ENCODE peak calls at places on chromosomes 12 and 14, in five cellular contexts. One of them, this sample, is unnamed.

GRCh38 chr12:64025174-64025958 is 180.9 kb downstream of the SRGAP1 start:
- DNase-seq in effector memory CD4-positive, alpha-beta T cell: no peak
- DNase-seq in fibroblast of lung: no peak
- DNase-seq in brain microvascular endothelial cell: peak
- DNase-seq in adrenal gland: peak
- DNase-seq in this sample: no peak

GRCh38 chr12:128098725-128099124 is 168.2 kb upstream of the TMEM132C start:
- DNase-seq in adrenal gland: no peak
- DNase-seq in brain microvascular endothelial cell: no peak
- DNase-seq in fibroblast of lung: no peak
- DNase-seq in effector memory CD4-positive, alpha-beta T cell: no peak
- DNase-seq in this sample: no peak

GRCh38 chr14:71478542-71478941 is 453.7 kb upstream of the RGS6 start:
- DNase-seq in fibroblast of lung: peak
- DNase-seq in brain microvascular endothelial cell: peak
- DNase-seq in adrenal gland: no peak
- DNase-seq in effector memory CD4-positive, alpha-beta T cell: no peak
- DNase-seq in this sample: no peak

GRCh38 chr14:73762375-73762822 is 48.2 kb upstream of the PNMA1 start:
- DNase-seq in fibroblast of lung: no peak
- DNase-seq in adrenal gland: no peak
- DNase-seq in effector memory CD4-positive, alpha-beta T cell: no peak
- DNase-seq in brain microvascular endothelial cell: no peak
- DNase-seq in this sample: no peak

GRCh38 chr14:54446201-54446693 is 5.1 kb upstream of the CNIH1 start:
- DNase-seq in brain microvascular endothelial cell: no peak
- DNase-seq in adrenal gland: no peak
- DNase-seq in fibroblast of lung: peak
- DNase-seq in effector memory CD4-positive, alpha-beta T cell: no peak
- DNase-seq in this sample: peak

GRCh38 chr14:102824832-102825231 is 47.6 kb downstream of the TRAF3 start:
- DNase-seq in adrenal gland: no peak
- DNase-seq in brain microvascular endothelial cell: peak
- DNase-seq in fibroblast of lung: no peak
- DNase-seq in effector memory CD4-positive, alpha-beta T cell: no peak
- DNase-seq in this sample: no peak

GRCh38 chr14:103396463-103396862 is 11.2 kb downstream of the MARK3 start:
- DNase-seq in fibroblast of lung: no peak
- DNase-seq in brain microvascular endothelial cell: no peak
- DNase-seq in adrenal gland: no peak
- DNase-seq in effector memory CD4-positive, alpha-beta T cell: no peak
- DNase-seq in this sample: no peak

GRCh38 chr14:64510825-64511679 is 6.5 kb downstream of the ZBTB1 start:
- DNase-seq in fibroblast of lung: peak
- DNase-seq in adrenal gland: peak
- DNase-seq in effector memory CD4-positive, alpha-beta T cell: peak
- DNase-seq in brain microvascular endothelial cell: peak
- DNase-seq in this sample: peak

GRCh38 chr12:52202361-52203078 is 10.7 kb upstream of the KRT80 start:
- DNase-seq in effector memory CD4-positive, alpha-beta T cell: no peak
- DNase-seq in brain microvascular endothelial cell: no peak
- DNase-seq in fibroblast of lung: no peak
- DNase-seq in adrenal gland: no peak
- DNase-seq in this sample: peak

GRCh38 chr14:53620325-53620716 is 336.3 kb downstream of the BMP4 start:
- DNase-seq in fibroblast of lung: no peak
- DNase-seq in brain microvascular endothelial cell: no peak
- DNase-seq in adrenal gland: no peak
- DNase-seq in effector memory CD4-positive, alpha-beta T cell: no peak
- DNase-seq in this sample: no peak

GRCh38 chr14:106694638-106695393 is 1168.4 kb downstream of the TMEM121 start:
- DNase-seq in effector memory CD4-positive, alpha-beta T cell: peak
- DNase-seq in brain microvascular endothelial cell: no peak
- DNase-seq in adrenal gland: peak
- DNase-seq in fibroblast of lung: no peak
- DNase-seq in this sample: no peak

GRCh38 chr12:130161261-130162231 is 718 bp upstream of the FZD10 start:
- DNase-seq in effector memory CD4-positive, alpha-beta T cell: no peak
- DNase-seq in adrenal gland: no peak
- DNase-seq in fibroblast of lung: peak
- DNase-seq in brain microvascular endothelial cell: no peak
- DNase-seq in this sample: no peak

GRCh38 chr12:124695861-124696260 is 128.4 kb upstream of the NCOR2 start:
- DNase-seq in adrenal gland: no peak
- DNase-seq in brain microvascular endothelial cell: no peak
- DNase-seq in effector memory CD4-positive, alpha-beta T cell: no peak
- DNase-seq in fibroblast of lung: no peak
- DNase-seq in this sample: no peak

GRCh38 chr12:39236994-39237393 is 205.9 kb downstream of the KIF21A start:
- DNase-seq in brain microvascular endothelial cell: peak
- DNase-seq in effector memory CD4-positive, alpha-beta T cell: no peak
- DNase-seq in adrenal gland: no peak
- DNase-seq in fibroblast of lung: peak
- DNase-seq in this sample: no peak

GRCh38 chr12:56629459-56630179 is 507 bp downstream of the BAZ2A start:
- DNase-seq in brain microvascular endothelial cell: no peak
- DNase-seq in effector memory CD4-positive, alpha-beta T cell: peak
- DNase-seq in fibroblast of lung: no peak
- DNase-seq in adrenal gland: peak
- DNase-seq in this sample: peak

GRCh38 chr12:44847888-44848770 is 28.0 kb downstream of the NELL2 start:
- DNase-seq in brain microvascular endothelial cell: no peak
- DNase-seq in adrenal gland: no peak
- DNase-seq in fibroblast of lung: no peak
- DNase-seq in effector memory CD4-positive, alpha-beta T cell: peak
- DNase-seq in this sample: no peak

GRCh38 chr14:59961518-59962062 is 41.6 kb downstream of the LRRC9 start:
- DNase-seq in adrenal gland: no peak
- DNase-seq in brain microvascular endothelial cell: no peak
- DNase-seq in effector memory CD4-positive, alpha-beta T cell: no peak
- DNase-seq in fibroblast of lung: no peak
- DNase-seq in this sample: no peak

GRCh38 chr12:116881325-116881866 is at the start of gene HRK:
- DNase-seq in brain microvascular endothelial cell: no peak
- DNase-seq in adrenal gland: peak
- DNase-seq in effector memory CD4-positive, alpha-beta T cell: no peak
- DNase-seq in fibroblast of lung: no peak
- DNase-seq in this sample: no peak

GRCh38 chr12:4107436-4107878 is 166.1 kb upstream of the CCND2 start:
- DNase-seq in effector memory CD4-positive, alpha-beta T cell: peak
- DNase-seq in fibroblast of lung: peak
- DNase-seq in adrenal gland: peak
- DNase-seq in brain microvascular endothelial cell: peak
- DNase-seq in this sample: no peak

GRCh38 chr12:90490355-90490754 is 464.6 kb downstream of the CCER1 start:
- DNase-seq in fibroblast of lung: no peak
- DNase-seq in effector memory CD4-positive, alpha-beta T cell: no peak
- DNase-seq in adrenal gland: no peak
- DNase-seq in brain microvascular endothelial cell: no peak
- DNase-seq in this sample: no peak

GRCh38 chr12:40907115-40907521 is 214.9 kb downstream of the CNTN1 start:
- DNase-seq in brain microvascular endothelial cell: peak
- DNase-seq in adrenal gland: no peak
- DNase-seq in effector memory CD4-positive, alpha-beta T cell: no peak
- DNase-seq in fibroblast of lung: peak
- DNase-seq in this sample: no peak

GRCh38 chr12:49190317-49190716 is 1.4 kb upstream of the TUBA1A start:
- DNase-seq in brain microvascular endothelial cell: no peak
- DNase-seq in effector memory CD4-positive, alpha-beta T cell: no peak
- DNase-seq in fibroblast of lung: no peak
- DNase-seq in adrenal gland: no peak
- DNase-seq in this sample: peak

GRCh38 chr12:25583545-25583944 is 30.5 kb upstream of the LMNTD1 start:
- DNase-seq in effector memory CD4-positive, alpha-beta T cell: no peak
- DNase-seq in fibroblast of lung: peak
- DNase-seq in adrenal gland: peak
- DNase-seq in brain microvascular endothelial cell: peak
- DNase-seq in this sample: no peak

GRCh38 chr12:95316798-95317197 is 99.2 kb downstream of the VEZT start:
- DNase-seq in adrenal gland: no peak
- DNase-seq in fibroblast of lung: no peak
- DNase-seq in effector memory CD4-positive, alpha-beta T cell: no peak
- DNase-seq in brain microvascular endothelial cell: no peak
- DNase-seq in this sample: no peak

GRCh38 chr12:7907009-7907408 is 29.0 kb downstream of the SLC2A3 start:
- DNase-seq in fibroblast of lung: peak
- DNase-seq in brain microvascular endothelial cell: peak
- DNase-seq in adrenal gland: peak
- DNase-seq in effector memory CD4-positive, alpha-beta T cell: no peak
- DNase-seq in this sample: no peak

GRCh38 chr14:55097894-55098560 is 31.0 kb upstream of the LGALS3 start:
- DNase-seq in brain microvascular endothelial cell: no peak
- DNase-seq in effector memory CD4-positive, alpha-beta T cell: peak
- DNase-seq in adrenal gland: no peak
- DNase-seq in fibroblast of lung: no peak
- DNase-seq in this sample: no peak

GRCh38 chr12:129049917-129050316 is 196.6 kb downstream of the GLT1D1 start:
- DNase-seq in fibroblast of lung: no peak
- DNase-seq in brain microvascular endothelial cell: peak
- DNase-seq in effector memory CD4-positive, alpha-beta T cell: no peak
- DNase-seq in adrenal gland: no peak
- DNase-seq in this sample: no peak

GRCh38 chr14:99936056-99936455 is 129.2 kb upstream of the EVL start:
- DNase-seq in adrenal gland: no peak
- DNase-seq in brain microvascular endothelial cell: no peak
- DNase-seq in effector memory CD4-positive, alpha-beta T cell: no peak
- DNase-seq in fibroblast of lung: no peak
- DNase-seq in this sample: no peak

GRCh38 chr14:65604946-65605345 is 192.4 kb downstream of the FUT8 start:
- DNase-seq in adrenal gland: no peak
- DNase-seq in brain microvascular endothelial cell: no peak
- DNase-seq in fibroblast of lung: peak
- DNase-seq in effector memory CD4-positive, alpha-beta T cell: no peak
- DNase-seq in this sample: no peak

GRCh38 chr12:58302487-58303011 is 361.2 kb downstream of the ATP23 start:
- DNase-seq in fibroblast of lung: no peak
- DNase-seq in adrenal gland: peak
- DNase-seq in effector memory CD4-positive, alpha-beta T cell: no peak
- DNase-seq in brain microvascular endothelial cell: no peak
- DNase-seq in this sample: no peak

GRCh38 chr14:104965561-104966231 is 12.5 kb downstream of the AHNAK2 start:
- DNase-seq in fibroblast of lung: no peak
- DNase-seq in brain microvascular endothelial cell: no peak
- DNase-seq in adrenal gland: no peak
- DNase-seq in effector memory CD4-positive, alpha-beta T cell: no peak
- DNase-seq in this sample: peak

GRCh38 chr12:57225680-57226190 is 3.8 kb upstream of the SHMT2 start:
- DNase-seq in adrenal gland: no peak
- DNase-seq in effector memory CD4-positive, alpha-beta T cell: no peak
- DNase-seq in fibroblast of lung: no peak
- DNase-seq in brain microvascular endothelial cell: no peak
- DNase-seq in this sample: no peak

GRCh38 chr12:62683724-62684501 is 217.3 kb downstream of the MON2 start:
- DNase-seq in brain microvascular endothelial cell: no peak
- DNase-seq in adrenal gland: no peak
- DNase-seq in fibroblast of lung: peak
- DNase-seq in effector memory CD4-positive, alpha-beta T cell: no peak
- DNase-seq in this sample: no peak

GRCh38 chr12:6314776-6315175 is 4.3 kb downstream of the PLEKHG6 start:
- DNase-seq in fibroblast of lung: no peak
- DNase-seq in effector memory CD4-positive, alpha-beta T cell: no peak
- DNase-seq in adrenal gland: no peak
- DNase-seq in brain microvascular endothelial cell: no peak
- DNase-seq in this sample: no peak

GRCh38 chr14:76376878-76377523 is 1.1 kb downstream of the ESRRB start:
- DNase-seq in fibroblast of lung: no peak
- DNase-seq in brain microvascular endothelial cell: no peak
- DNase-seq in adrenal gland: no peak
- DNase-seq in effector memory CD4-positive, alpha-beta T cell: no peak
- DNase-seq in this sample: no peak

GRCh38 chr14:36271939-36272907 is 48.2 kb downstream of the MBIP start:
- DNase-seq in fibroblast of lung: peak
- DNase-seq in adrenal gland: no peak
- DNase-seq in effector memory CD4-positive, alpha-beta T cell: no peak
- DNase-seq in brain microvascular endothelial cell: no peak
- DNase-seq in this sample: no peak
- H3K4me3 ChIP-seq in fibroblast of lung: peak
- H3K4me3 ChIP-seq in adrenal gland: no peak
- H3K4me3 ChIP-seq in effector memory CD4-positive, alpha-beta T cell: no peak
- H3K4me3 ChIP-seq in brain microvascular endothelial cell: peak
- H3K4me3 ChIP-seq in this sample: peak

DNA sequence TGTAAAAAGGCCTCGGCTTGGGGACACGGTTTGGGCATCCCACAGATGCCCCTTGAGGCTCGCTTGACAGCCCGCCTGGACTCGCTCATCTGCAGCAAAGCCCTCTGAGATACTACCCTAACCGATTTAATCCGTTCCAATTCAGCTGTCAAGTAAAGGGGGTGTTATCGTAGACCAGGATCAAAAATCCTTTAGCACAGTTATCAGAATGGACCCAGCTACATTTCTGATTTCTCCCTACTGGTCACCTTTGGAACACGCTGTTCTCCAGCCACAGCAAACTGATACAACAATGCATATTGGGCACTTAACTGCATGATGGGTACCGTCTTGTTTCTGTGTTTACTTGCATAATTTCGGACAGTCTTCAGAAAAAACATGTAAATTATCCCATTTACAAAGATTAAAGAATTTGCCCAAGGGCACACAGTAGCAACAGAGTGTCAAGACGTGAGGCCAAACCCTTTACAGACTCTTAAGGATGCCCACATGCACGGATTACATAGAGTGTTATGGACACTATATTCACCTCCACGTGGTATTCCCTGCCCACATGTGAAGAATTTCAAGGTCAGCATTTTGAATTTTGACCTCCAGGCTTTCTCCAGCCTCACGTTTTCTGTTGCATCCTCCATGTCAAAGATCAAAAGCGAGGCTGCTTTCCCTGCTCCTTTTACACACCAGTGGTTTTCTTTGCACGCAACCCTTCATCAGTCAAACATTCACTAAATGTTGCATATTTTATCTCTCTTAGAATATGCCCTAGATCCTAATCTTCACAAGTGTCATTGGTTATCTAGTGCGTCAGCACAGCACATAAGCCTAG is 3.2 kb upstream of the DUSP6 start:
- DNase-seq in brain microvascular endothelial cell: no peak
- DNase-seq in adrenal gland: no peak
- DNase-seq in effector memory CD4-positive, alpha-beta T cell: no peak
- DNase-seq in fibroblast of lung: peak
- DNase-seq in this sample: no peak
- H3K4me3 ChIP-seq in brain microvascular endothelial cell: peak
- H3K4me3 ChIP-seq in adrenal gland: no peak
- H3K4me3 ChIP-seq in effector memory CD4-positive, alpha-beta T cell: no peak
- H3K4me3 ChIP-seq in fibroblast of lung: peak
- H3K4me3 ChIP-seq in this sample: no peak

GRCh38 chr12:122738561-122738960 is 7.9 kb upstream of the HCAR1 start:
- DNase-seq in fibroblast of lung: no peak
- DNase-seq in effector memory CD4-positive, alpha-beta T cell: no peak
- DNase-seq in adrenal gland: no peak
- DNase-seq in brain microvascular endothelial cell: no peak
- DNase-seq in this sample: no peak

GRCh38 chr12:122743895-122744525 is 8.6 kb upstream of the DENR start:
- DNase-seq in adrenal gland: no peak
- DNase-seq in effector memory CD4-positive, alpha-beta T cell: no peak
- DNase-seq in fibroblast of lung: no peak
- DNase-seq in brain microvascular endothelial cell: no peak
- DNase-seq in this sample: no peak

GRCh38 chr12:122740351-122740750 is 9.7 kb upstream of the HCAR1 start:
- DNase-seq in adrenal gland: no peak
- DNase-seq in effector memory CD4-positive, alpha-beta T cell: no peak
- DNase-seq in fibroblast of lung: no peak
- DNase-seq in brain microvascular endothelial cell: no peak
- DNase-seq in this sample: no peak
- H3K4me3 ChIP-seq in adrenal gland: no peak
- H3K4me3 ChIP-seq in effector memory CD4-positive, alpha-beta T cell: no peak
- H3K4me3 ChIP-seq in fibroblast of lung: no peak
- H3K4me3 ChIP-seq in brain microvascular endothelial cell: no peak
- H3K4me3 ChIP-seq in this sample: no peak

GRCh38 chr14:39211109-39211741 is 22.5 kb upstream of the MIA2 start:
- DNase-seq in fibroblast of lung: no peak
- DNase-seq in adrenal gland: no peak
- DNase-seq in effector memory CD4-positive, alpha-beta T cell: no peak
- DNase-seq in brain microvascular endothelial cell: no peak
- DNase-seq in this sample: no peak
- H3K4me3 ChIP-seq in fibroblast of lung: no peak
- H3K4me3 ChIP-seq in adrenal gland: no peak
- H3K4me3 ChIP-seq in effector memory CD4-positive, alpha-beta T cell: no peak
- H3K4me3 ChIP-seq in brain microvascular endothelial cell: no peak
- H3K4me3 ChIP-seq in this sample: no peak

This sample was measured in dorsolateral prefrontal cortex.